ENCODE peak calls at places on chromosomes 2 and 18, in five cellular contexts. One of them, this sample, is unnamed.

GRCh38 chr18:10842821-10843220 is 306.5 kb downstream of the PIEZO2 start:
- DNase-seq in RWPE1: no peak
- DNase-seq in right atrium auricular region: no peak
- DNase-seq in heart left ventricle: no peak
- DNase-seq in heart right ventricle: no peak
- DNase-seq in this sample: no peak

GRCh38 chr2:43604674-43605073 is 8.8 kb upstream of the THADA start:
- DNase-seq in right atrium auricular region: no peak
- DNase-seq in heart left ventricle: no peak
- DNase-seq in heart right ventricle: no peak
- DNase-seq in RWPE1: no peak
- DNase-seq in this sample: no peak

GRCh38 chr18:23114171-23114881 is 21.0 kb upstream of the CABLES1 start:
- DNase-seq in heart right ventricle: no peak
- DNase-seq in RWPE1: no peak
- DNase-seq in right atrium auricular region: no peak
- DNase-seq in heart left ventricle: no peak
- DNase-seq in this sample: no peak

GRCh38 chr2:210259687-210260086 is 34.4 kb upstream of the ACADL start:
- DNase-seq in heart left ventricle: no peak
- DNase-seq in right atrium auricular region: no peak
- DNase-seq in RWPE1: no peak
- DNase-seq in heart right ventricle: no peak
- DNase-seq in this sample: no peak

GRCh38 chr2:24832991-24833671 is 39.9 kb downstream of the CENPO start:
- DNase-seq in RWPE1: no peak
- DNase-seq in heart right ventricle: no peak
- DNase-seq in right atrium auricular region: no peak
- DNase-seq in heart left ventricle: no peak
- DNase-seq in this sample: no peak

GRCh38 chr2:18445412-18446320 is 114.8 kb downstream of the RDH14 start:
- DNase-seq in heart left ventricle: peak
- DNase-seq in heart right ventricle: no peak
- DNase-seq in RWPE1: no peak
- DNase-seq in right atrium auricular region: peak
- DNase-seq in this sample: no peak

GRCh38 chr18:49225160-49225559 is 235.3 kb downstream of the DYM start:
- DNase-seq in right atrium auricular region: no peak
- DNase-seq in heart right ventricle: no peak
- DNase-seq in heart left ventricle: no peak
- DNase-seq in RWPE1: no peak
- DNase-seq in this sample: no peak

GRCh38 chr18:50401888-50402287 is 27.0 kb downstream of the SKA1 start:
- DNase-seq in heart left ventricle: peak
- DNase-seq in heart right ventricle: peak
- DNase-seq in right atrium auricular region: no peak
- DNase-seq in RWPE1: peak
- DNase-seq in this sample: no peak

GRCh38 chr2:101464841-101465240 is 10.1 kb downstream of the RFX8 start:
- DNase-seq in right atrium auricular region: no peak
- DNase-seq in RWPE1: no peak
- DNase-seq in heart right ventricle: no peak
- DNase-seq in heart left ventricle: no peak
- DNase-seq in this sample: no peak

GRCh38 chr2:221641181-221641871 is 69.2 kb upstream of the EPHA4 start:
- DNase-seq in heart right ventricle: no peak
- DNase-seq in right atrium auricular region: no peak
- DNase-seq in heart left ventricle: no peak
- DNase-seq in RWPE1: no peak
- DNase-seq in this sample: no peak

GRCh38 chr2:235900631-235901030 is 267.6 kb downstream of the GBX2 start:
- DNase-seq in heart right ventricle: no peak
- DNase-seq in right atrium auricular region: peak
- DNase-seq in RWPE1: peak
- DNase-seq in heart left ventricle: no peak
- DNase-seq in this sample: no peak

GRCh38 chr2:29582062-29582461 is 339.3 kb downstream of the ALK start:
- DNase-seq in RWPE1: no peak
- DNase-seq in heart right ventricle: no peak
- DNase-seq in heart left ventricle: no peak
- DNase-seq in right atrium auricular region: no peak
- DNase-seq in this sample: no peak

GRCh38 chr2:27351802-27352598 is 4.6 kb downstream of the GTF3C2 start:
- DNase-seq in RWPE1: no peak
- DNase-seq in heart left ventricle: no peak
- DNase-seq in right atrium auricular region: no peak
- DNase-seq in heart right ventricle: no peak
- DNase-seq in this sample: no peak

GRCh38 chr2:133791191-133791590 is 222.9 kb upstream of the NCKAP5 start:
- DNase-seq in heart left ventricle: no peak
- DNase-seq in right atrium auricular region: no peak
- DNase-seq in RWPE1: no peak
- DNase-seq in heart right ventricle: no peak
- DNase-seq in this sample: no peak

GRCh38 chr2:158127380-158127804 is 25.7 kb downstream of the UPP2 start:
- DNase-seq in heart left ventricle: no peak
- DNase-seq in heart right ventricle: no peak
- DNase-seq in RWPE1: no peak
- DNase-seq in right atrium auricular region: no peak
- DNase-seq in this sample: no peak

GRCh38 chr2:25673170-25674002 is at the start of gene DTNB:
- DNase-seq in RWPE1: peak
- DNase-seq in heart right ventricle: peak
- DNase-seq in right atrium auricular region: peak
- DNase-seq in heart left ventricle: peak
- DNase-seq in this sample: peak

GRCh38 chr2:68834737-68835136 is 36.5 kb downstream of the BMP10 start:
- DNase-seq in heart left ventricle: no peak
- DNase-seq in RWPE1: no peak
- DNase-seq in heart right ventricle: no peak
- DNase-seq in right atrium auricular region: no peak
- DNase-seq in this sample: no peak

GRCh38 chr2:156452971-156453370 is 16.8 kb downstream of the GPD2 start:
- DNase-seq in right atrium auricular region: no peak
- DNase-seq in RWPE1: no peak
- DNase-seq in heart left ventricle: no peak
- DNase-seq in heart right ventricle: no peak
- DNase-seq in this sample: no peak

GRCh38 chr2:241286348-241287090 is 29.0 kb downstream of the HDLBP start:
- DNase-seq in heart left ventricle: no peak
- DNase-seq in heart right ventricle: no peak
- DNase-seq in RWPE1: no peak
- DNase-seq in right atrium auricular region: peak
- DNase-seq in this sample: no peak

GRCh38 chr18:27666070-27666469 is 481.0 kb upstream of the CHST9 start:
- DNase-seq in heart right ventricle: no peak
- DNase-seq in RWPE1: no peak
- DNase-seq in heart left ventricle: no peak
- DNase-seq in right atrium auricular region: no peak
- DNase-seq in this sample: no peak

GRCh38 chr2:86035883-86036789 is 69.5 kb downstream of the POLR1A start:
- DNase-seq in heart left ventricle: peak
- DNase-seq in RWPE1: peak
- DNase-seq in heart right ventricle: peak
- DNase-seq in right atrium auricular region: peak
- DNase-seq in this sample: peak

GRCh38 chr2:55097462-55098410 is 47.5 kb upstream of the RTN4 start:
- DNase-seq in right atrium auricular region: no peak
- DNase-seq in heart right ventricle: no peak
- DNase-seq in heart left ventricle: no peak
- DNase-seq in RWPE1: no peak
- DNase-seq in this sample: no peak

GRCh38 chr18:43077510-43078290 is 37.8 kb downstream of the RIT2 start:
- DNase-seq in RWPE1: no peak
- DNase-seq in heart left ventricle: no peak
- DNase-seq in heart right ventricle: no peak
- DNase-seq in right atrium auricular region: no peak
- DNase-seq in this sample: no peak

GRCh38 chr2:215624423-215624829 is 188.6 kb upstream of the FN1 start:
- DNase-seq in RWPE1: peak
- DNase-seq in heart right ventricle: no peak
- DNase-seq in right atrium auricular region: peak
- DNase-seq in heart left ventricle: no peak
- DNase-seq in this sample: no peak

GRCh38 chr2:215622836-215623235 is 187.0 kb upstream of the FN1 start:
- DNase-seq in right atrium auricular region: no peak
- DNase-seq in heart left ventricle: no peak
- DNase-seq in heart right ventricle: no peak
- DNase-seq in RWPE1: no peak
- DNase-seq in this sample: no peak

GRCh38 chr2:215626063-215626462 is 190.2 kb upstream of the FN1 start:
- DNase-seq in heart left ventricle: no peak
- DNase-seq in heart right ventricle: no peak
- DNase-seq in RWPE1: no peak
- DNase-seq in right atrium auricular region: no peak
- DNase-seq in this sample: no peak

GRCh38 chr2:215626812-215627281 is 191.0 kb upstream of the FN1 start:
- DNase-seq in RWPE1: no peak
- DNase-seq in heart left ventricle: no peak
- DNase-seq in right atrium auricular region: no peak
- DNase-seq in heart right ventricle: no peak
- DNase-seq in this sample: no peak

DNA sequence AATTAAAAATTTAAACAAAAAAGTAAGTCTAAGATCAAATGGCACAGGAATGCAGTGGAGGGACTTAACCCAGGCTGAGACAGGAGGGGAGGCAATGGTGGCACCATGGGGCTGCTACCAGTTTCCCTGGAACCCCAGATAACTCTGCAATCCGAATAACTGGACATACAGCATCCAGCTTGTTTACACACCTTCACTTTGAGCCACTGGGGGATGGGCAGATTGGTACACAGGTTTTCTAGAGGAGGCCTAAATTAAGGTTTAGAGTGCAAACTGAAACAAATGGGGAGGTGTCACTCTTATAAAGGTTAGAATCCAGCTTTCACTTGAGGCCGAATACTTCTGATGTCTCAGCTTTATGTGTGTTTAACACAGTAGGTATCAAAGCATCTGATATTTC is 189.3 kb upstream of the FN1 start:
- DNase-seq in RWPE1: no peak
- DNase-seq in heart left ventricle: no peak
- DNase-seq in right atrium auricular region: no peak
- DNase-seq in heart right ventricle: no peak
- DNase-seq in this sample: no peak
- H3K27ac ChIP-seq in RWPE1: no peak
- H3K27ac ChIP-seq in heart left ventricle: no peak
- H3K27ac ChIP-seq in right atrium auricular region: no peak
- H3K27ac ChIP-seq in heart right ventricle: peak
- H3K27ac ChIP-seq in this sample: no peak

DNA sequence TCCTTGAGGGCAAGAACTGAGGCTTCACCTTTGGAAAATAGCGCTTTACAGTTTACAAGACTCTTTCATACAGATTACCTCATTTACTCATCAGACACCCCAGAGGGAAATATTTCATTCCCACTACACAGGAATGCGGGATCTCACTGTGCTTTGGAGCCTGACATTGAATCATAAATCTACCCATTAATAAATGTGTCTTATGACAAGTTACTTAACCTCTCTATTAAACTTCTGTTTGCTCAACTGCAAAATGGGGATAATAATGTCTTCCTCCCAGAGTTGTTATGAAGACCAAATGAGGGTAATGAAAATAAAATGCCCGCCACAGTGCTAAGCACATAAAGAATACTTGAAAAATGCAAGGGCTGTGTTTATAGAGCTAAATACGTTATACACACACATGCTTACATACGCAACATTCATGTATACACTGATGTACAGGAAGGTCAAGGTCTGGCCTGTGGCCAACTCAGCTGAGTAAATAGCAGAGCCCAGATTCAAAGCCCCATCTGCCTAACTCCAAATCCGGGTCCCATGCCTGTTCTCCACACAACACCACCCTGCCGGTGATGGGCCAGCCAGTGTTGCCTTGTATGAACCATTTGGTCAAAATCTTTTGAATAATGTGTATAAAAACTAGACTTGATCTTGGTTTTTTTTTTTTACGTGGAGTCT is 77.8 kb upstream of the STPG4 start:
- DNase-seq in RWPE1: no peak
- DNase-seq in heart left ventricle: no peak
- DNase-seq in heart right ventricle: no peak
- DNase-seq in right atrium auricular region: no peak
- DNase-seq in this sample: no peak
- H3K27ac ChIP-seq in RWPE1: no peak
- H3K27ac ChIP-seq in heart left ventricle: no peak
- H3K27ac ChIP-seq in heart right ventricle: no peak
- H3K27ac ChIP-seq in right atrium auricular region: no peak
- H3K27ac ChIP-seq in this sample: no peak

DNA sequence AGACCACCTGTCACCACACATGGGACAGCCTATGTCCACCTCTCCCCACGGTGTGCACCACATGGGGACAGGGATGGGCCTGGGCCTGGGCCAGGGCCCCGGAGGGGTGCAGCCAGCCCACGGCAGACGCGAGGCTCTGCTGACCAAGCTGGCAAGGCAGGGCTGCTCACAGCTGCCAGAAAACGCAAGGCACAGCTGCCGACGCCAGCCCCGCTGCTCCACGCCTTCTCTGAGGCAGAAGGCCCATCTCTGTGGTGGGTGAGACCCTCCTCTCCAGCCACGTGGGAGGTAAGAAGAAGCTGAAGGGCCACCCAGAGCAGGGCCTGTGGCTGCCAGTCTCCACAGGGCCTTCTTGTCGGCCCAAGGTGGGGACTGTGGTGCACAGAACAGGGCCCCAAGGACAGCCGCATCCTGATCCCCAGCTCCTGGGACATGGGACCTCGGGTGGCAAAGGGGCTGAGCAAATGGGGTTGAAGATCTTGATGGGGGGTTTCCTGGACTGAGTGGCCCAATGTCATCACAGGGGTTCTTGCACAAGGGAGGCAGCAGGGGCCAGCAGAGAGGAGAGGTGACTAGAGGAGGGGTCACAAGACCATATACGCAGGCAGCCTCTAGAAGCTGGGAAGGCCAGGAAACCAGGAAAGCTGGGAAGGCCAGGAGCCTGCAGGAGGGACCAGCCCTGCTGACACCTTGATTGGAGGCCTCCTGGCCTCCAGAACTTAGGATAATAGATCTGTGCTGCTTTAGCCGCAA is 72.3 kb downstream of the NDUFA10 start:
- DNase-seq in heart right ventricle: no peak
- DNase-seq in RWPE1: no peak
- DNase-seq in right atrium auricular region: no peak
- DNase-seq in heart left ventricle: peak
- DNase-seq in this sample: no peak
- H3K27ac ChIP-seq in heart right ventricle: peak
- H3K27ac ChIP-seq in RWPE1: no peak
- H3K27ac ChIP-seq in right atrium auricular region: peak
- H3K27ac ChIP-seq in heart left ventricle: no peak
- H3K27ac ChIP-seq in this sample: no peak

DNA sequence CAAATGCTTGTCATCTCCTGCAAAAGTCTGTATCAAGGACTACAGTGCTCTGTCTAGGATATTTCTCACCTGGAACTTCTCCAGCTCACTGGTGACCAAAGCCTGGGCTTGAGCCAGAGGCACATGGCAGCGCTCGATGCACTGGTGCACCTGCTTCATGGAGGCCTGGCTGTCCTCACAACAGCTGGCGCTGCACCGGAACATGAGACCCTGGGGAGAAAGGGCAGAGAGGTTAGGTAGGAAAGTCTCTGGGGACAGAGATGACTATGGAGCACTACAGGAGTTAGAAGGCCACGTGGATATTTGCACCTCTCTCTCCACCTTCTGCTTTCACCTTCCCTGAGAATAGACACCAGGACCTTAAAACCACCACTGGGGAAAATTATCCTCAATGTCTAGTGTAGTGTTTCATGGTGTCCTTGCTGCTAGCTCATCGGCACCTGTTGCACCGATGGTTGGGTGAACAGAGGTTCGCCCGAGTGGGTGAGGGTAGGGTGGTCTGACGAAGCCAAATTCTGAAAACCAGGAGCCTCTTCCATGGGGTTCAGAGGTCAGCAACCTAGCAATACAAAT is 1.0 kb downstream of the FAM136A start:
- DNase-seq in heart left ventricle: no peak
- DNase-seq in RWPE1: no peak
- DNase-seq in right atrium auricular region: no peak
- DNase-seq in heart right ventricle: no peak
- DNase-seq in this sample: no peak
- H3K27ac ChIP-seq in heart left ventricle: peak
- H3K27ac ChIP-seq in RWPE1: peak
- H3K27ac ChIP-seq in right atrium auricular region: peak
- H3K27ac ChIP-seq in heart right ventricle: peak
- H3K27ac ChIP-seq in this sample: peak

This sample was measured in CD4-positive, alpha-beta T cell.